ENCODE peak calls at places on chromosomes 7 and 10, in nine cellular contexts. F, Z, C, E, W, K, H, N and B are unnamed samples.

GRCh38 chr10:19638173-19638872 is 177.9 kb upstream of the PLXDC2 start:
- DNase-seq in F (no peak), Z (no peak), C (no peak), E (no peak), W (no peak), K (no peak), H (no peak), N (no peak), B (no peak)

GRCh38 chr10:95415631-95416031 is 124.8 kb upstream of the PDLIM1 start:
- DNase-seq in F (no peak), Z (no peak), C (no peak), E (no peak), W (no peak), K (no peak), H (no peak), N (peak; percentile 19), B (no peak)

GRCh38 chr7:136036336-136036735 is 59.2 kb upstream of the MTPN start:
- DNase-seq in F (no peak), Z (no peak), C (no peak), E (no peak), W (no peak), K (peak; percentile 73), H (no peak), N (no peak), B (no peak)

GRCh38 chr7:150830957-150831356 is 21.4 kb upstream of the AOC1 start:
- DNase-seq in F (no peak), Z (no peak), C (no peak), E (no peak), W (no peak), K (no peak), H (no peak), N (peak; percentile 75), B (no peak)

GRCh38 chr7:73978681-73979563 is 49.1 kb upstream of the ELN start:
- DNase-seq in F (peak; percentile 75), Z (no peak), C (no peak), E (peak; percentile 45), W (no peak), K (no peak), H (peak; percentile 82), N (peak; percentile 81), B (no peak)

GRCh38 chr7:2476298-2476697 is at the start of gene GRIFIN:
- DNase-seq in F (no peak), Z (no peak), C (no peak), E (no peak), W (no peak), K (no peak), H (no peak), N (no peak), B (no peak)

GRCh38 chr10:125084191-125085186 is 75.9 kb downstream of the CTBP2 start:
- DNase-seq in F (no peak), Z (no peak), C (no peak), E (no peak), W (no peak), K (no peak), H (no peak), N (peak; percentile 73), B (no peak)

GRCh38 chr10:6301482-6302083 is 98.9 kb downstream of the PFKFB3 start:
- DNase-seq in F (no peak), Z (no peak), C (no peak), E (no peak), W (no peak), K (no peak), H (no peak), N (no peak), B (no peak)

GRCh38 chr7:3244241-3244814 is 56.7 kb upstream of the SDK1 start:
- DNase-seq in F (no peak), Z (no peak), C (no peak), E (no peak), W (no peak), K (no peak), H (no peak), N (peak; percentile 25), B (no peak)

GRCh38 chr7:17005277-17005676 is 123.5 kb upstream of the AGR3 start:
- DNase-seq in F (no peak), Z (no peak), C (no peak), E (no peak), W (no peak), K (no peak), H (no peak), N (no peak), B (no peak)

GRCh38 chr7:120950026-120950538 is 495 bp upstream of the ING3 start:
- DNase-seq in F (no peak), Z (no peak), C (no peak), E (no peak), W (no peak), K (no peak), H (no peak), N (peak; percentile 43), B (no peak)

GRCh38 chr10:18100664-18101063 is 39.6 kb upstream of the CACNB2 start:
- DNase-seq in F (no peak), Z (no peak), C (no peak), E (no peak), W (no peak), K (no peak), H (no peak), N (no peak), B (no peak)

GRCh38 chr10:24579911-24580310 is 143.8 kb downstream of the ARHGAP21 start:
- DNase-seq in F (no peak), Z (no peak), C (no peak), E (no peak), W (no peak), K (no peak), H (no peak), N (peak; percentile 13), B (no peak)

GRCh38 chr10:29037348-29038113 is 251.3 kb upstream of the LYZL1 start:
- DNase-seq in F (no peak), Z (no peak), C (no peak), E (no peak), W (no peak), K (no peak), H (no peak), N (no peak), B (no peak)

GRCh38 chr10:132632851-132633684 is 95.5 kb downstream of the INPP5A start:
- DNase-seq in F (no peak), Z (no peak), C (no peak), E (no peak), W (no peak), K (no peak), H (peak; percentile 33), N (no peak), B (no peak)

GRCh38 chr10:19819419-19820033 is 3.3 kb downstream of the PLXDC2 start:
- DNase-seq in F (peak; percentile 29), Z (no peak), C (no peak), E (no peak), W (no peak), K (peak; percentile 71), H (no peak), N (peak; percentile 44), B (no peak)

GRCh38 chr7:4882169-4882741 is 1.3 kb downstream of the RADIL start:
- DNase-seq in F (no peak), Z (no peak), C (peak; percentile 70), E (no peak), W (no peak), K (peak; percentile 13), H (peak; percentile 64), N (peak; percentile 46), B (no peak)

GRCh38 chr7:159026271-159027047 is 118.2 kb downstream of the VIPR2 start:
- DNase-seq in F (no peak), Z (no peak), C (peak; percentile 66), E (peak; percentile 27), W (no peak), K (no peak), H (no peak), N (no peak), B (no peak)